ENCODE peak calls at places on chromosomes 2 and 18, in ten cellular contexts. J is mesendoderm; D is stimulated activated CD4-positive, alpha-beta T cell treated with anti-CD3 and anti-CD28 coated beads, Interleukin-4, amount 100 ng/mL, for 24 hours; S is posterior cingulate gyrus; F is ecto neural progenitor cell; T is lower leg skin; M is iris pigment epithelial cell; P is cardiac septum; A is epithelial cell of prostate; V is HL-60. C is an unnamed sample.

GRCh38 chr2:28219736-28220364 is 172.8 kb upstream of the FOSL2 start:
- DNase-seq in J (no peak), D (no peak), S (peak; percentile 28), F (no peak), T (no peak), M (no peak), P (no peak), A (no peak), V (no peak), C (no peak)

GRCh38 chr2:238162516-238163441 is 4.0 kb downstream of the ERFE start:
- DNase-seq in J (no peak), D (no peak), S (no peak), F (peak; percentile 47), T (no peak), M (peak; percentile 44), P (no peak), A (no peak), V (no peak), C (no peak)

GRCh38 chr18:57715671-57716070 is 87.4 kb downstream of the ATP8B1 start:
- DNase-seq in J (no peak), D (no peak), S (no peak), F (no peak), T (no peak), M (no peak), P (no peak), A (peak; percentile 60), V (no peak), C (no peak)

GRCh38 chr2:188974184-188974583 is at the start of gene COL3A1:
- DNase-seq in J (no peak), D (no peak), S (no peak), F (no peak), T (no peak), M (peak; percentile 88), P (no peak), A (no peak), V (no peak), C (no peak)

GRCh38 chr18:44537521-44537920 is 143.2 kb upstream of the SETBP1 start:
- DNase-seq in J (peak; percentile 87), D (no peak), S (no peak), F (no peak), T (no peak), M (peak; percentile 63), P (no peak), A (no peak), V (no peak), C (no peak)

GRCh38 chr18:2826581-2826980 is 20.2 kb upstream of the EMILIN2 start:
- DNase-seq in J (no peak), D (no peak), S (no peak), F (no peak), T (no peak), M (peak; percentile 35), P (no peak), A (no peak), V (no peak), C (no peak)

GRCh38 chr2:32691678-32692077 is 63.8 kb downstream of the TTC27 start:
- DNase-seq in J (no peak), D (no peak), S (no peak), F (no peak), T (no peak), M (no peak), P (no peak), A (no peak), V (no peak), C (no peak)

GRCh38 chr2:143635936-143636335 is 506.7 kb downstream of the ARHGAP15 start:
- DNase-seq in J (no peak), D (no peak), S (no peak), F (no peak), T (no peak), M (no peak), P (no peak), A (no peak), V (no peak), C (no peak)

GRCh38 chr2:31239842-31240198 is 5.9 kb downstream of the EHD3 start:
- DNase-seq in J (no peak), D (no peak), S (peak; percentile 72), F (no peak), T (peak; percentile 86), M (peak; percentile 43), P (peak; percentile 92), A (no peak), V (no peak), C (no peak)

GRCh38 chr2:236719192-236719635 is 149.6 kb downstream of the ACKR3 start:
- DNase-seq in J (no peak), D (no peak), S (no peak), F (no peak), T (no peak), M (no peak), P (no peak), A (no peak), V (no peak), C (no peak)

GRCh38 chr2:215830313-215830712 is 183.0 kb downstream of the MREG start:
- DNase-seq in J (no peak), D (no peak), S (no peak), F (no peak), T (no peak), M (peak; percentile 64), P (no peak), A (no peak), V (no peak), C (no peak)

GRCh38 chr2:67057901-67058703 is 339.0 kb upstream of the ETAA1 start:
- DNase-seq in J (no peak), D (no peak), S (no peak), F (no peak), T (no peak), M (peak; percentile 89), P (no peak), A (no peak), V (no peak), C (no peak)

GRCh38 chr2:150783015-150783414 is 295.5 kb upstream of the RND3 start:
- DNase-seq in J (no peak), D (no peak), S (no peak), F (no peak), T (no peak), M (no peak), P (no peak), A (no peak), V (no peak), C (no peak)

GRCh38 chr2:86769838-86770237 is 20.9 kb downstream of the CD8A start:
- DNase-seq in J (no peak), D (no peak), S (no peak), F (no peak), T (no peak), M (no peak), P (no peak), A (no peak), V (no peak), C (no peak)

GRCh38 chr2:168244318-168244717 is 3.1 kb downstream of the STK39 start:
- DNase-seq in J (no peak), D (peak; percentile 57), S (no peak), F (no peak), T (no peak), M (peak; percentile 44), P (no peak), A (peak; percentile 65), V (no peak), C (no peak)

GRCh38 chr2:235605999-235606715 is 112.3 kb downstream of the AGAP1 start:
- DNase-seq in J (peak; percentile 26), D (no peak), S (no peak), F (no peak), T (no peak), M (peak; percentile 87), P (no peak), A (no peak), V (no peak), C (no peak)

GRCh38 chr2:62923242-62923641 is 127.4 kb upstream of the OTX1 start:
- DNase-seq in J (no peak), D (no peak), S (no peak), F (no peak), T (no peak), M (no peak), P (no peak), A (peak; percentile 6), V (no peak), C (no peak)

GRCh38 chr2:53475320-53475719 is 292.3 kb upstream of the CHAC2 start:
- DNase-seq in J (no peak), D (no peak), S (no peak), F (no peak), T (no peak), M (no peak), P (no peak), A (peak; percentile 60), V (no peak), C (no peak)

GRCh38 chr18:63788447-63789096 is 13.4 kb downstream of the SERPINB7 start:
- DNase-seq in J (no peak), D (peak; percentile 54), S (no peak), F (no peak), T (no peak), M (peak; percentile 90), P (no peak), A (peak; percentile 86), V (peak; percentile 47), C (no peak)

GRCh38 chr2:53220969-53221368 is 546.6 kb upstream of the CHAC2 start:
- DNase-seq in J (no peak), D (no peak), S (no peak), F (no peak), T (no peak), M (no peak), P (no peak), A (no peak), V (peak; percentile 7), C (no peak)

GRCh38 chr2:20633794-20634259 is 17.1 kb downstream of the HS1BP3 start:
- DNase-seq in J (peak; percentile 32), D (no peak), S (no peak), F (no peak), T (no peak), M (no peak), P (no peak), A (no peak), V (no peak), C (no peak)

GRCh38 chr2:42183775-42184174 is 14.6 kb downstream of the EML4 start:
- DNase-seq in J (peak; percentile 92), D (no peak), S (no peak), F (no peak), T (no peak), M (no peak), P (no peak), A (no peak), V (no peak), C (no peak)

GRCh38 chr2:226813148-226813701 is 13.6 kb upstream of the IRS1 start:
- DNase-seq in J (peak; percentile 57), D (no peak), S (no peak), F (no peak), T (no peak), M (no peak), P (no peak), A (no peak), V (no peak), C (no peak)

GRCh38 chr2:99809259-99809900 is 319.6 kb upstream of the REV1 start:
- DNase-seq in J (peak; percentile 23), D (no peak), S (no peak), F (peak; percentile 59), T (no peak), M (no peak), P (no peak), A (no peak), V (no peak), C (no peak)

GRCh38 chr2:3195865-3196504 is 181.6 kb downstream of the EIPR1 start:
- DNase-seq in J (no peak), D (no peak), S (no peak), F (no peak), T (no peak), M (no peak), P (no peak), A (no peak), V (peak; percentile 17), C (no peak)

GRCh38 chr2:238439093-238439849 is 12.5 kb downstream of the ASB1 start:
- DNase-seq in J (peak; percentile 28), D (peak; percentile 79), S (no peak), F (no peak), T (peak; percentile 84), M (peak; percentile 97), P (no peak), A (peak; percentile 96), V (no peak), C (no peak)

GRCh38 chr18:12749136-12749535 is 46.3 kb downstream of the PSMG2 start:
- DNase-seq in J (no peak), D (no peak), S (no peak), F (no peak), T (peak; percentile 64), M (no peak), P (no peak), A (no peak), V (no peak), C (no peak)

GRCh38 chr2:45567974-45568789 is 42.9 kb downstream of the SRBD1 start:
- DNase-seq in J (peak; percentile 29), D (no peak), S (no peak), F (no peak), T (no peak), M (peak; percentile 59), P (no peak), A (no peak), V (peak; percentile 36), C (no peak)